ENCODE peak calls at places on chromosomes 13 and 19, in ten cellular contexts. Q is GM23248; K is HFF-Myc; S is hepatic stellate cell; J is NCI-H2171 treated with DMSO at 0.1 percent for 48 hours; P is heart left ventricle; H is WTC11; B is GM13976; V is stimulated activated CD4-positive, alpha-beta T cell treated with anti-CD3 and anti-CD28 coated beads, Interleukin-4, amount 100 ng/mL, for 4 hours; A is stimulated activated CD8-positive, alpha-beta memory T cell treated with anti-CD3 and anti-CD28 coated beads, Interleukin-15, amount 100 ng/mL, for 1 hour. O is an unnamed sample.

GRCh38 chr19:14678199-14678598 is 3.6 kb upstream of the ADGRE3 start:
- DNase-seq in Q (no peak), H (no peak), V (no peak), A (no peak), B (no peak), J (no peak), P (no peak), S (no peak), K (no peak), O (no peak)

GRCh38 chr19:56087647-56088346 is 33.3 kb downstream of the ZNF787 start:
- DNase-seq in S (no peak), Q (no peak), B (no peak), K (no peak), V (no peak), J (no peak), H (no peak), P (no peak), A (no peak), O (no peak)

GRCh38 chr13:29583073-29583785 is 12.3 kb downstream of the SLC7A1 start:
- DNase-seq in P (no peak), J (no peak), Q (peak), A (no peak), V (no peak), S (peak), K (peak), H (no peak), B (no peak), O (no peak)

GRCh38 chr19:16445238-16446107 is 26.3 kb downstream of the EPS15L1 start:
- DNase-seq in B (peak), K (no peak), A (no peak), S (no peak), J (no peak), Q (peak), P (no peak), H (no peak), V (no peak), O (no peak)

GRCh38 chr13:59734393-59734792 is 429.3 kb downstream of the DIAPH3 start:
- DNase-seq in K (no peak), V (no peak), J (peak), B (peak), A (no peak), S (no peak), H (no peak), P (no peak), Q (no peak), O (no peak)

GRCh38 chr13:37075164-37075563 is 15.7 kb upstream of the SUPT20H start:
- DNase-seq in B (no peak), P (no peak), V (no peak), S (no peak), A (no peak), H (no peak), Q (no peak), K (no peak), J (no peak), O (no peak)

GRCh38 chr19:14347999-14348889 is 33.0 kb upstream of the ADGRE5 start:
- DNase-seq in V (peak), K (no peak), B (peak), J (peak), P (peak), Q (peak), S (peak), H (peak), A (no peak), O (peak)

GRCh38 chr19:6811906-6812305 is 39.4 kb downstream of the VAV1 start:
- DNase-seq in K (peak), B (no peak), J (peak), H (no peak), Q (peak), V (no peak), P (no peak), S (peak), A (no peak), O (no peak)

GRCh38 chr13:66586489-66586888 is 643.6 kb downstream of the PCDH9 start:
- DNase-seq in B (no peak), P (no peak), V (no peak), S (no peak), K (no peak), Q (no peak), A (no peak), H (no peak), J (no peak), O (no peak)

GRCh38 chr13:38821753-38822551 is 135.1 kb downstream of the FREM2 start:
- DNase-seq in H (no peak), K (no peak), P (no peak), Q (peak), B (no peak), A (no peak), J (no peak), V (no peak), S (no peak), O (no peak)

GRCh38 chr13:68304287-68304893 is 1074.3 kb upstream of the PCDH9 start:
- DNase-seq in V (no peak), K (no peak), P (no peak), A (no peak), S (peak), Q (peak), B (peak), H (no peak), J (peak), O (no peak)

GRCh38 chr19:1938071-1938470 is 2.9 kb upstream of the CSNK1G2 start:
- DNase-seq in V (no peak), B (no peak), J (no peak), P (no peak), Q (no peak), K (no peak), H (no peak), S (no peak), A (no peak), O (no peak)

GRCh38 chr13:24381539-24382265 is 72.3 kb downstream of the C1QTNF9 start:
- DNase-seq in Q (peak), B (no peak), S (no peak), P (no peak), A (no peak), J (no peak), K (no peak), H (no peak), V (no peak), O (no peak)

GRCh38 chr13:50650936-50651638 is 192.4 kb downstream of the DLEU7 start:
- DNase-seq in B (no peak), P (no peak), S (no peak), V (no peak), H (no peak), K (no peak), Q (peak), J (no peak), A (no peak), O (no peak)

GRCh38 chr19:19463348-19464117 is 51.8 kb downstream of the TSSK6 start:
- DNase-seq in H (no peak), V (no peak), J (no peak), K (no peak), S (peak), P (no peak), A (no peak), Q (peak), B (no peak), O (no peak)

GRCh38 chr19:39265321-39265916 is 2.8 kb upstream of the IFNL2 start:
- DNase-seq in H (peak), A (no peak), P (no peak), J (no peak), S (no peak), B (peak), Q (peak), K (no peak), V (no peak), O (no peak)

GRCh38 chr13:102401305-102401704 is 543 bp downstream of the FGF14 start:
- DNase-seq in J (no peak), A (no peak), B (peak), P (no peak), K (no peak), S (no peak), H (no peak), Q (peak), V (no peak), O (no peak)

GRCh38 chr19:7004313-7004931 is 16.8 kb downstream of the MBD3L2B start:
- DNase-seq in S (peak), K (no peak), B (peak), A (no peak), P (no peak), V (no peak), Q (peak), H (no peak), J (peak), O (no peak)

GRCh38 chr19:23686622-23687423 is at the start of gene ZNF675:
- DNase-seq in B (peak), A (peak), V (peak), K (peak), H (peak), J (peak), S (peak), P (peak), Q (peak), O (peak)

GRCh38 chr13:108643646-108644353 is 14.4 kb downstream of the MYO16 start:
- DNase-seq in K (no peak), S (no peak), H (no peak), B (no peak), P (no peak), Q (no peak), V (no peak), J (no peak), A (no peak), O (no peak)

GRCh38 chr13:22271963-22272362 is 601.1 kb downstream of the FGF9 start:
- DNase-seq in B (no peak), A (no peak), K (no peak), J (no peak), V (no peak), Q (no peak), S (no peak), H (no peak), P (no peak), O (no peak)

GRCh38 chr19:40775632-40776022 is 306 bp downstream of the MIA start:
- DNase-seq in B (no peak), A (no peak), Q (no peak), V (no peak), H (no peak), S (no peak), K (no peak), J (no peak), P (no peak), O (no peak)

GRCh38 chr19:58409010-58409790 is 751 bp downstream of the ZNF584 start:
- DNase-seq in H (peak), J (peak), P (no peak), Q (peak), K (no peak), S (no peak), A (no peak), B (no peak), V (no peak), O (no peak)

GRCh38 chr19:1112254-1113208 is 8.7 kb downstream of the GPX4 start:
- DNase-seq in A (no peak), V (no peak), S (no peak), P (no peak), H (peak), K (no peak), Q (peak), J (no peak), B (no peak), O (no peak)

GRCh38 chr13:82092312-82092711 is 1751.4 kb upstream of the SPRY2 start:
- DNase-seq in S (no peak), V (no peak), Q (no peak), K (no peak), P (no peak), A (no peak), H (no peak), J (no peak), B (no peak), O (no peak)

O was measured in NK-92 treated with Interleukin-12 subunit alpha and Interleukin-12 subunit beta, amount 100 ng/mL, for 24 hours.